ENCODE peak calls at places on chromosome 5, in nine cellular contexts. One of them, this sample, is unnamed.
A peak's percentile ranks its signal among the peaks of the same experiment; 100 is the strongest.

GRCh38 chr5:51225671-51226419 is 157.4 kb upstream of the ISL1 start:
- DNase-seq in CD8-positive, alpha-beta memory T cell: no peak
- DNase-seq in heart left ventricle: no peak
- DNase-seq in iPS DF 6.9: no peak
- DNase-seq in prostate gland: no peak
- DNase-seq in left ventricle myocardium inferior: no peak
- DNase-seq in left lung: no peak
- DNase-seq in PC-9: no peak
- DNase-seq in fibroblast of lung: no peak
- DNase-seq in this sample: no peak

GRCh38 chr5:111585291-111585690 is 73.0 kb upstream of the STARD4 start:
- DNase-seq in CD8-positive, alpha-beta memory T cell: no peak
- DNase-seq in heart left ventricle: no peak
- DNase-seq in iPS DF 6.9: no peak
- DNase-seq in prostate gland: no peak
- DNase-seq in left ventricle myocardium inferior: no peak
- DNase-seq in left lung: no peak
- DNase-seq in PC-9: no peak
- DNase-seq in fibroblast of lung: no peak
- DNase-seq in this sample: no peak

GRCh38 chr5:18078157-18078556 is 443.9 kb downstream of the TAF11L14 start:
- DNase-seq in CD8-positive, alpha-beta memory T cell: no peak
- DNase-seq in heart left ventricle: no peak
- DNase-seq in iPS DF 6.9: no peak
- DNase-seq in prostate gland: no peak
- DNase-seq in left ventricle myocardium inferior: no peak
- DNase-seq in left lung: no peak
- DNase-seq in PC-9: no peak
- DNase-seq in fibroblast of lung: no peak
- DNase-seq in this sample: no peak

GRCh38 chr5:100448250-100448649 is 86.9 kb upstream of the FAM174A start:
- DNase-seq in CD8-positive, alpha-beta memory T cell: no peak
- DNase-seq in heart left ventricle: no peak
- DNase-seq in iPS DF 6.9: no peak
- DNase-seq in prostate gland: no peak
- DNase-seq in left ventricle myocardium inferior: no peak
- DNase-seq in left lung: no peak
- DNase-seq in PC-9: no peak
- DNase-seq in fibroblast of lung: peak; percentile 44
- DNase-seq in this sample: no peak

GRCh38 chr5:88743231-88743879 is 139.6 kb downstream of the MEF2C start:
- DNase-seq in CD8-positive, alpha-beta memory T cell: no peak
- DNase-seq in heart left ventricle: no peak
- DNase-seq in iPS DF 6.9: no peak
- DNase-seq in prostate gland: no peak
- DNase-seq in left ventricle myocardium inferior: no peak
- DNase-seq in left lung: no peak
- DNase-seq in PC-9: peak; percentile 64
- DNase-seq in fibroblast of lung: peak; percentile 41
- DNase-seq in this sample: no peak

GRCh38 chr5:96714951-96715451 is 52.8 kb downstream of the CAST start:
- DNase-seq in CD8-positive, alpha-beta memory T cell: peak; percentile 6
- DNase-seq in heart left ventricle: peak; percentile 60
- DNase-seq in iPS DF 6.9: no peak
- DNase-seq in prostate gland: peak; percentile 58
- DNase-seq in left ventricle myocardium inferior: no peak
- DNase-seq in left lung: no peak
- DNase-seq in PC-9: peak; percentile 86
- DNase-seq in fibroblast of lung: peak; percentile 94
- DNase-seq in this sample: peak; percentile 37

GRCh38 chr5:132895719-132896305 is 22.3 kb downstream of the LEAP2 start:
- DNase-seq in CD8-positive, alpha-beta memory T cell: no peak
- DNase-seq in heart left ventricle: no peak
- DNase-seq in iPS DF 6.9: no peak
- DNase-seq in prostate gland: no peak
- DNase-seq in left ventricle myocardium inferior: no peak
- DNase-seq in left lung: no peak
- DNase-seq in PC-9: no peak
- DNase-seq in fibroblast of lung: no peak
- DNase-seq in this sample: no peak

GRCh38 chr5:59838989-59839388 is 54.5 kb downstream of the PDE4D start:
- DNase-seq in CD8-positive, alpha-beta memory T cell: no peak
- DNase-seq in heart left ventricle: no peak
- DNase-seq in iPS DF 6.9: no peak
- DNase-seq in prostate gland: no peak
- DNase-seq in left ventricle myocardium inferior: no peak
- DNase-seq in left lung: no peak
- DNase-seq in PC-9: no peak
- DNase-seq in fibroblast of lung: no peak
- DNase-seq in this sample: no peak

GRCh38 chr5:7876867-7877266 is 7.9 kb downstream of the MTRR start:
- DNase-seq in CD8-positive, alpha-beta memory T cell: no peak
- DNase-seq in heart left ventricle: no peak
- DNase-seq in iPS DF 6.9: no peak
- DNase-seq in prostate gland: no peak
- DNase-seq in left ventricle myocardium inferior: no peak
- DNase-seq in left lung: no peak
- DNase-seq in PC-9: no peak
- DNase-seq in fibroblast of lung: peak; percentile 50
- DNase-seq in this sample: no peak

GRCh38 chr5:173866249-173867172 is 21.6 kb upstream of the CPEB4 start:
- DNase-seq in CD8-positive, alpha-beta memory T cell: no peak
- DNase-seq in heart left ventricle: no peak
- DNase-seq in iPS DF 6.9: no peak
- DNase-seq in prostate gland: no peak
- DNase-seq in left ventricle myocardium inferior: peak; percentile 28
- DNase-seq in left lung: peak; percentile 88
- DNase-seq in PC-9: no peak
- DNase-seq in fibroblast of lung: no peak
- DNase-seq in this sample: no peak

GRCh38 chr5:92401492-92401891 is 1018.4 kb upstream of the ARRDC3 start:
- DNase-seq in CD8-positive, alpha-beta memory T cell: no peak
- DNase-seq in heart left ventricle: no peak
- DNase-seq in iPS DF 6.9: peak; percentile 27
- DNase-seq in prostate gland: no peak
- DNase-seq in left ventricle myocardium inferior: no peak
- DNase-seq in left lung: no peak
- DNase-seq in PC-9: no peak
- DNase-seq in fibroblast of lung: peak; percentile 23
- DNase-seq in this sample: no peak

GRCh38 chr5:151042453-151043093 is 22.2 kb downstream of the GPX3 start:
- DNase-seq in CD8-positive, alpha-beta memory T cell: no peak
- DNase-seq in heart left ventricle: no peak
- DNase-seq in iPS DF 6.9: no peak
- DNase-seq in prostate gland: no peak
- DNase-seq in left ventricle myocardium inferior: peak; percentile 5
- DNase-seq in left lung: no peak
- DNase-seq in PC-9: no peak
- DNase-seq in fibroblast of lung: no peak
- DNase-seq in this sample: no peak

GRCh38 chr5:98777295-98777694 is 3.8 kb downstream of the RGMB start:
- DNase-seq in CD8-positive, alpha-beta memory T cell: no peak
- DNase-seq in heart left ventricle: no peak
- DNase-seq in iPS DF 6.9: no peak
- DNase-seq in prostate gland: no peak
- DNase-seq in left ventricle myocardium inferior: no peak
- DNase-seq in left lung: no peak
- DNase-seq in PC-9: no peak
- DNase-seq in fibroblast of lung: no peak
- DNase-seq in this sample: no peak

GRCh38 chr5:180613789-180614188 is 22.5 kb upstream of the SCGB3A1 start:
- DNase-seq in CD8-positive, alpha-beta memory T cell: no peak
- DNase-seq in heart left ventricle: no peak
- DNase-seq in iPS DF 6.9: no peak
- DNase-seq in prostate gland: no peak
- DNase-seq in left ventricle myocardium inferior: no peak
- DNase-seq in left lung: no peak
- DNase-seq in PC-9: no peak
- DNase-seq in fibroblast of lung: no peak
- DNase-seq in this sample: no peak

GRCh38 chr5:164335837-164336236 is 830.4 kb downstream of the MAT2B start:
- DNase-seq in CD8-positive, alpha-beta memory T cell: no peak
- DNase-seq in heart left ventricle: no peak
- DNase-seq in iPS DF 6.9: no peak
- DNase-seq in prostate gland: no peak
- DNase-seq in left ventricle myocardium inferior: no peak
- DNase-seq in left lung: no peak
- DNase-seq in PC-9: peak; percentile 36
- DNase-seq in fibroblast of lung: peak; percentile 53
- DNase-seq in this sample: no peak

GRCh38 chr5:124990723-124991122 is 244.3 kb upstream of the ZNF608 start:
- DNase-seq in CD8-positive, alpha-beta memory T cell: no peak
- DNase-seq in heart left ventricle: no peak
- DNase-seq in iPS DF 6.9: no peak
- DNase-seq in prostate gland: no peak
- DNase-seq in left ventricle myocardium inferior: no peak
- DNase-seq in left lung: no peak
- DNase-seq in PC-9: no peak
- DNase-seq in fibroblast of lung: no peak
- DNase-seq in this sample: no peak

GRCh38 chr5:124996023-124996763 is 249.8 kb upstream of the ZNF608 start:
- DNase-seq in CD8-positive, alpha-beta memory T cell: no peak
- DNase-seq in heart left ventricle: no peak
- DNase-seq in iPS DF 6.9: no peak
- DNase-seq in prostate gland: no peak
- DNase-seq in left ventricle myocardium inferior: no peak
- DNase-seq in left lung: no peak
- DNase-seq in PC-9: no peak
- DNase-seq in fibroblast of lung: peak; percentile 38
- DNase-seq in this sample: no peak

GRCh38 chr5:124995451-124995850 is 249.0 kb upstream of the ZNF608 start:
- DNase-seq in CD8-positive, alpha-beta memory T cell: no peak
- DNase-seq in heart left ventricle: no peak
- DNase-seq in iPS DF 6.9: no peak
- DNase-seq in prostate gland: no peak
- DNase-seq in left ventricle myocardium inferior: no peak
- DNase-seq in left lung: no peak
- DNase-seq in PC-9: peak; percentile 51
- DNase-seq in fibroblast of lung: peak; percentile 81
- DNase-seq in this sample: no peak

GRCh38 chr5:124997186-124997893 is 250.9 kb upstream of the ZNF608 start:
- DNase-seq in CD8-positive, alpha-beta memory T cell: no peak
- DNase-seq in heart left ventricle: no peak
- DNase-seq in iPS DF 6.9: no peak
- DNase-seq in prostate gland: no peak
- DNase-seq in left ventricle myocardium inferior: no peak
- DNase-seq in left lung: no peak
- DNase-seq in PC-9: no peak
- DNase-seq in fibroblast of lung: no peak
- DNase-seq in this sample: no peak

DNA sequence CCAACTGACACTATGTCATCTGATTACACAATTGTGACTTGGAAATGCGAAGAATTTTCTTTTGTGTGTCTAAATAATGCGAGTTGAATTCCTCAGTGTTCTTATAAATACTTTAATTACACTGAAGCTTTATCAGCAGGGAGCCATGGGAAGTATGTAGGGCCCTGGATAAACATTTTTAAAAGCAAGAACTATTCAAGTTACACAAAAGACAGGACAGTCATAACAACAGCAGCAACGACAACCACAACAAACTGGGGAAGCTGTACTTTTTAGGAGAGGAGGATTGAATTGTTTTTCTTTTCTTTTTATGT is 250.3 kb upstream of the ZNF608 start:
- DNase-seq in CD8-positive, alpha-beta memory T cell: no peak
- DNase-seq in heart left ventricle: no peak
- DNase-seq in iPS DF 6.9: no peak
- DNase-seq in prostate gland: no peak
- DNase-seq in left ventricle myocardium inferior: no peak
- DNase-seq in left lung: no peak
- DNase-seq in PC-9: peak; percentile 72
- DNase-seq in fibroblast of lung: no peak
- DNase-seq in this sample: no peak
- H3K27ac ChIP-seq in CD8-positive, alpha-beta memory T cell: no peak overlapping the region
- H3K27ac ChIP-seq in heart left ventricle: no peak overlapping the region
- H3K27ac ChIP-seq in iPS DF 6.9: no peak overlapping the region
- H3K27ac ChIP-seq in prostate gland: no peak overlapping the region
- H3K27ac ChIP-seq in left ventricle myocardium inferior: no peak overlapping the region
- H3K27ac ChIP-seq in left lung: no peak overlapping the region
- H3K27ac ChIP-seq in PC-9: peak overlapping the region; percentile 17
- H3K27ac ChIP-seq in fibroblast of lung: no peak overlapping the region
- H3K27ac ChIP-seq in this sample: no peak overlapping the region

DNA sequence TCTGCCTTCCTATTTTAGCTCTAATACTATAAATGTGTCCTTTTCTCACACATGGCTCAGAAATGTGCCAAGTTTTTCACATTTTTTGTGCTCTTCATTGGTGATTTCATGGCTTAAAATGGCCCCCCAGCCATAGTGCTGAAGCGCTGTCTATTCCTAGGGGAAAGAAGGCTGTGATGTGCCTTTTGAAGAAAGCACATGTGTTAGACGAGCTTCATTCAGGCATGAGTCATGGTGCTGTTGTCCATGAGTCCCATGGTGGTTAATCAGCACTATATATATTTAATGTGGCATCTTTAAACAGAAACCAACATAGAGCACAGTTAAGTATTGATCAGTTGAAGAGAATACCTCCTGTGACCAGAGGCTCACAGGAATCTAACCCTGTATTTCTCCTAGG is 55.8 kb downstream of the PDE8B start:
- DNase-seq in CD8-positive, alpha-beta memory T cell: no peak
- DNase-seq in heart left ventricle: no peak
- DNase-seq in iPS DF 6.9: no peak
- DNase-seq in prostate gland: no peak
- DNase-seq in left ventricle myocardium inferior: no peak
- DNase-seq in left lung: no peak
- DNase-seq in PC-9: no peak
- DNase-seq in fibroblast of lung: peak; percentile 10
- DNase-seq in this sample: no peak
- H3K4me1 ChIP-seq in CD8-positive, alpha-beta memory T cell: no peaks in the 10 kb centered on the region
- H3K4me1 ChIP-seq in heart left ventricle: no peaks in the 10 kb centered on the region
- H3K4me1 ChIP-seq in iPS DF 6.9: no peaks in the 10 kb centered on the region
- H3K4me1 ChIP-seq in prostate gland: no peaks in the 10 kb centered on the region
- H3K4me1 ChIP-seq in left ventricle myocardium inferior: no peaks in the 10 kb centered on the region
- H3K4me1 ChIP-seq in left lung: no peaks in the 10 kb centered on the region
- H3K4me1 ChIP-seq in PC-9: no peaks in the 10 kb centered on the region
- H3K4me1 ChIP-seq in fibroblast of lung: peaks cover 2% of the 10 kb centered on the region
- H3K4me1 ChIP-seq in this sample: no peaks in the 10 kb centered on the region

GRCh38 chr5:177495243-177496060 is 2.0 kb downstream of the PDLIM7 start:
- DNase-seq in CD8-positive, alpha-beta memory T cell: no peak
- DNase-seq in heart left ventricle: peak; percentile 76
- DNase-seq in iPS DF 6.9: no peak
- DNase-seq in prostate gland: no peak
- DNase-seq in left ventricle myocardium inferior: peak; percentile 60
- DNase-seq in left lung: peak; percentile 85
- DNase-seq in PC-9: peak; percentile 55
- DNase-seq in fibroblast of lung: peak; percentile 96
- DNase-seq in this sample: peak; percentile 77
- H3K4me3 ChIP-seq in CD8-positive, alpha-beta memory T cell: no peak overlapping the region
- H3K4me3 ChIP-seq in heart left ventricle: peak overlapping the region; percentile 78
- H3K4me3 ChIP-seq in iPS DF 6.9: no peak overlapping the region
- H3K4me3 ChIP-seq in prostate gland: peak overlapping the region; percentile 57
- H3K4me3 ChIP-seq in left ventricle myocardium inferior: peak overlapping the region; percentile 96
- H3K4me3 ChIP-seq in left lung: no peak overlapping the region
- H3K4me3 ChIP-seq in PC-9: peak overlapping the region; percentile 55
- H3K4me3 ChIP-seq in fibroblast of lung: peak overlapping the region; percentile 70
- H3K4me3 ChIP-seq in this sample: peak overlapping the region; percentile 17

DNA sequence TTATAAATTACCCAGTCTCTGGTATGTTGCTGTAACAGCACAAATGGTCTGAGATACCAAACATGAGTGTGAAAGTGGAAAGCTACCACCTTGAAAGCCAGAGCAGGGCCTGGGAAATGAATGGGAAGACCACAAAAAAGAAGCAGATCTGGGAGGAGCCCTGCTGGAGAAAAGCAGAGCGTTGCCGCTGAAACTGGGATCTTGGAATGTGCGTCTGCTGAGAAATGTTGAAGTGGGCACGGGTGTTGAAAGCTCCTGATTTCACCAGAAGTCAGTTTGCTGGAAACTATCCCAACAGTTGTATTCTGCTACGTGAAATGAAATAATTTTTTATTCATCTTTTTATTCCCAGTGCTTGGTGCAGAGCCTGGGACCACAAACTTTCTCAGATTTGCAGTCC is 40.0 kb downstream of the NUDT12 start:
- DNase-seq in CD8-positive, alpha-beta memory T cell: no peak
- DNase-seq in heart left ventricle: no peak
- DNase-seq in iPS DF 6.9: no peak
- DNase-seq in prostate gland: no peak
- DNase-seq in left ventricle myocardium inferior: no peak
- DNase-seq in left lung: no peak
- DNase-seq in PC-9: no peak
- DNase-seq in fibroblast of lung: peak; percentile 43
- DNase-seq in this sample: no peak
- H3K27ac ChIP-seq in CD8-positive, alpha-beta memory T cell: no peak overlapping the region
- H3K27ac ChIP-seq in heart left ventricle: no peak overlapping the region
- H3K27ac ChIP-seq in iPS DF 6.9: no peak overlapping the region
- H3K27ac ChIP-seq in prostate gland: no peak overlapping the region
- H3K27ac ChIP-seq in left ventricle myocardium inferior: no peak overlapping the region
- H3K27ac ChIP-seq in left lung: no peak overlapping the region
- H3K27ac ChIP-seq in PC-9: peak overlapping the region; percentile 53
- H3K27ac ChIP-seq in fibroblast of lung: no peak overlapping the region
- H3K27ac ChIP-seq in this sample: no peak overlapping the region

This sample was measured in pancreas.